ENCODE peak calls at places on chromosomes 5 and 9, in five cellular contexts. One of them, this sample, is unnamed.

GRCh38 chr9:117545846-117546245 is 131.0 kb upstream of the ASTN2 start:
- DNase-seq in CD8-positive, alpha-beta T cell: no peak
- DNase-seq in brain microvascular endothelial cell: no peak
- DNase-seq in sigmoid colon: no peak
- DNase-seq in GM12878: no peak
- DNase-seq in this sample: no peak

GRCh38 chr9:126506361-126507317 is 107.1 kb upstream of the LMX1B start:
- DNase-seq in CD8-positive, alpha-beta T cell: no peak
- DNase-seq in brain microvascular endothelial cell: no peak
- DNase-seq in sigmoid colon: peak; percentile 54
- DNase-seq in GM12878: no peak
- DNase-seq in this sample: no peak

GRCh38 chr9:893843-894420 is 52.4 kb downstream of the DMRT1 start:
- DNase-seq in CD8-positive, alpha-beta T cell: peak; percentile 52
- DNase-seq in brain microvascular endothelial cell: peak; percentile 40
- DNase-seq in sigmoid colon: no peak
- DNase-seq in GM12878: peak; percentile 91
- DNase-seq in this sample: peak; percentile 7

GRCh38 chr9:127817881-127818434 is 15.3 kb downstream of the FPGS start:
- DNase-seq in CD8-positive, alpha-beta T cell: no peak
- DNase-seq in brain microvascular endothelial cell: no peak
- DNase-seq in sigmoid colon: no peak
- DNase-seq in GM12878: no peak
- DNase-seq in this sample: no peak

GRCh38 chr5:149857499-149857898 is 87.1 kb downstream of the PDE6A start:
- DNase-seq in CD8-positive, alpha-beta T cell: no peak
- DNase-seq in brain microvascular endothelial cell: peak; percentile 27
- DNase-seq in sigmoid colon: peak; percentile 95
- DNase-seq in GM12878: no peak
- DNase-seq in this sample: peak; percentile 17

GRCh38 chr9:99222416-99223280 is 566 bp downstream of the SEC61B start:
- DNase-seq in CD8-positive, alpha-beta T cell: no peak
- DNase-seq in brain microvascular endothelial cell: peak; percentile 29
- DNase-seq in sigmoid colon: no peak
- DNase-seq in GM12878: no peak
- DNase-seq in this sample: no peak

GRCh38 chr5:72537166-72537565 is 30.0 kb upstream of the ZNF366 start:
- DNase-seq in CD8-positive, alpha-beta T cell: no peak
- DNase-seq in brain microvascular endothelial cell: no peak
- DNase-seq in sigmoid colon: no peak
- DNase-seq in GM12878: no peak
- DNase-seq in this sample: peak; percentile 32

GRCh38 chr5:36417668-36418067 is 116.0 kb upstream of the RANBP3L start:
- DNase-seq in CD8-positive, alpha-beta T cell: no peak
- DNase-seq in brain microvascular endothelial cell: no peak
- DNase-seq in sigmoid colon: no peak
- DNase-seq in GM12878: no peak
- DNase-seq in this sample: no peak

GRCh38 chr5:94243612-94244011 is 374.8 kb downstream of the KIAA0825 start:
- DNase-seq in CD8-positive, alpha-beta T cell: no peak
- DNase-seq in brain microvascular endothelial cell: no peak
- DNase-seq in sigmoid colon: no peak
- DNase-seq in GM12878: no peak
- DNase-seq in this sample: no peak

GRCh38 chr5:17132444-17133083 is 84.9 kb upstream of the BASP1 start:
- DNase-seq in CD8-positive, alpha-beta T cell: no peak
- DNase-seq in brain microvascular endothelial cell: peak; percentile 53
- DNase-seq in sigmoid colon: no peak
- DNase-seq in GM12878: no peak
- DNase-seq in this sample: no peak

GRCh38 chr5:179266291-179267070 is 78.8 kb downstream of the ADAMTS2 start:
- DNase-seq in CD8-positive, alpha-beta T cell: no peak
- DNase-seq in brain microvascular endothelial cell: no peak
- DNase-seq in sigmoid colon: peak; percentile 66
- DNase-seq in GM12878: no peak
- DNase-seq in this sample: no peak

GRCh38 chr5:141637693-141638419 is 1.1 kb downstream of the RELL2 start:
- DNase-seq in CD8-positive, alpha-beta T cell: peak; percentile 79
- DNase-seq in brain microvascular endothelial cell: peak; percentile 46
- DNase-seq in sigmoid colon: peak; percentile 80
- DNase-seq in GM12878: no peak
- DNase-seq in this sample: no peak

GRCh38 chr5:160635046-160635445 is 213.4 kb downstream of the PTTG1 start:
- DNase-seq in CD8-positive, alpha-beta T cell: no peak
- DNase-seq in brain microvascular endothelial cell: no peak
- DNase-seq in sigmoid colon: no peak
- DNase-seq in GM12878: no peak
- DNase-seq in this sample: no peak

GRCh38 chr9:122552812-122553211 is at the start of gene OR1N2:
- DNase-seq in CD8-positive, alpha-beta T cell: no peak
- DNase-seq in brain microvascular endothelial cell: no peak
- DNase-seq in sigmoid colon: no peak
- DNase-seq in GM12878: no peak
- DNase-seq in this sample: no peak

GRCh38 chr5:169745441-169746146 is 108.5 kb downstream of the DOCK2 start:
- DNase-seq in CD8-positive, alpha-beta T cell: no peak
- DNase-seq in brain microvascular endothelial cell: peak; percentile 38
- DNase-seq in sigmoid colon: no peak
- DNase-seq in GM12878: no peak
- DNase-seq in this sample: no peak

GRCh38 chr5:168341178-168341577 is 49.7 kb downstream of the WWC1 start:
- DNase-seq in CD8-positive, alpha-beta T cell: no peak
- DNase-seq in brain microvascular endothelial cell: no peak
- DNase-seq in sigmoid colon: no peak
- DNase-seq in GM12878: no peak
- DNase-seq in this sample: no peak

GRCh38 chr9:114238919-114239879 is 83.7 kb upstream of the ORM1 start:
- DNase-seq in CD8-positive, alpha-beta T cell: no peak
- DNase-seq in brain microvascular endothelial cell: peak; percentile 66
- DNase-seq in sigmoid colon: no peak
- DNase-seq in GM12878: no peak
- DNase-seq in this sample: no peak

GRCh38 chr5:140821375-140822280 is at the start of gene PCDHA5:
- DNase-seq in CD8-positive, alpha-beta T cell: no peak
- DNase-seq in brain microvascular endothelial cell: peak; percentile 22
- DNase-seq in sigmoid colon: no peak
- DNase-seq in GM12878: no peak
- DNase-seq in this sample: no peak

GRCh38 chr5:74056789-74057164 is 430.8 kb downstream of the ARHGEF28 start:
- DNase-seq in CD8-positive, alpha-beta T cell: no peak
- DNase-seq in brain microvascular endothelial cell: peak; percentile 37
- DNase-seq in sigmoid colon: no peak
- DNase-seq in GM12878: no peak
- DNase-seq in this sample: no peak

GRCh38 chr9:78620764-78621163 is 323.8 kb downstream of the PSAT1 start:
- DNase-seq in CD8-positive, alpha-beta T cell: no peak
- DNase-seq in brain microvascular endothelial cell: peak; percentile 71
- DNase-seq in sigmoid colon: no peak
- DNase-seq in GM12878: no peak
- DNase-seq in this sample: no peak

GRCh38 chr5:96565843-96566242 is 96.3 kb upstream of the CAST start:
- DNase-seq in CD8-positive, alpha-beta T cell: no peak
- DNase-seq in brain microvascular endothelial cell: peak; percentile 91
- DNase-seq in sigmoid colon: no peak
- DNase-seq in GM12878: no peak
- DNase-seq in this sample: no peak

GRCh38 chr5:122351416-122352157 is 39.5 kb downstream of the SNCAIP start:
- DNase-seq in CD8-positive, alpha-beta T cell: no peak
- DNase-seq in brain microvascular endothelial cell: no peak
- DNase-seq in sigmoid colon: no peak
- DNase-seq in GM12878: no peak
- DNase-seq in this sample: no peak

GRCh38 chr9:127570533-127571111 is 41.5 kb upstream of the STXBP1 start:
- DNase-seq in CD8-positive, alpha-beta T cell: no peak
- DNase-seq in brain microvascular endothelial cell: no peak
- DNase-seq in sigmoid colon: no peak
- DNase-seq in GM12878: no peak
- DNase-seq in this sample: no peak

GRCh38 chr5:2746642-2747041 is 4.8 kb downstream of the IRX2 start:
- DNase-seq in CD8-positive, alpha-beta T cell: no peak
- DNase-seq in brain microvascular endothelial cell: no peak
- DNase-seq in sigmoid colon: no peak
- DNase-seq in GM12878: no peak
- DNase-seq in this sample: no peak

GRCh38 chr9:13267743-13268142 is 11.7 kb downstream of the MPDZ start:
- DNase-seq in CD8-positive, alpha-beta T cell: no peak
- DNase-seq in brain microvascular endothelial cell: peak; percentile 84
- DNase-seq in sigmoid colon: no peak
- DNase-seq in GM12878: no peak
- DNase-seq in this sample: no peak

GRCh38 chr5:77181173-77181572 is 29.3 kb upstream of the PDE8B start:
- DNase-seq in CD8-positive, alpha-beta T cell: no peak
- DNase-seq in brain microvascular endothelial cell: no peak
- DNase-seq in sigmoid colon: no peak
- DNase-seq in GM12878: no peak
- DNase-seq in this sample: no peak

GRCh38 chr5:179699640-179700298 is 1.0 kb downstream of the CANX start:
- DNase-seq in CD8-positive, alpha-beta T cell: no peak
- DNase-seq in brain microvascular endothelial cell: peak; percentile 28
- DNase-seq in sigmoid colon: no peak
- DNase-seq in GM12878: no peak
- DNase-seq in this sample: no peak

GRCh38 chr9:83620841-83621636 is 1.9 kb upstream of the IDNK start:
- DNase-seq in CD8-positive, alpha-beta T cell: peak; percentile 60
- DNase-seq in brain microvascular endothelial cell: peak; percentile 22
- DNase-seq in sigmoid colon: no peak
- DNase-seq in GM12878: no peak
- DNase-seq in this sample: no peak

GRCh38 chr9:22119537-22120167 is 110.5 kb upstream of the CDKN2B start:
- DNase-seq in CD8-positive, alpha-beta T cell: no peak
- DNase-seq in brain microvascular endothelial cell: peak; percentile 63
- DNase-seq in sigmoid colon: no peak
- DNase-seq in GM12878: no peak
- DNase-seq in this sample: no peak

GRCh38 chr9:89720721-89721660 is 116.2 kb downstream of the GADD45G start:
- DNase-seq in CD8-positive, alpha-beta T cell: no peak
- DNase-seq in brain microvascular endothelial cell: no peak
- DNase-seq in sigmoid colon: no peak
- DNase-seq in GM12878: no peak
- DNase-seq in this sample: no peak

GRCh38 chr5:146109379-146109778 is 4.0 kb upstream of the PLAC8L1 start:
- DNase-seq in CD8-positive, alpha-beta T cell: no peak
- DNase-seq in brain microvascular endothelial cell: no peak
- DNase-seq in sigmoid colon: no peak
- DNase-seq in GM12878: no peak
- DNase-seq in this sample: peak; percentile 66

GRCh38 chr9:99106044-99106375 is 1.1 kb downstream of the TGFBR1 start:
- DNase-seq in CD8-positive, alpha-beta T cell: no peak
- DNase-seq in brain microvascular endothelial cell: no peak
- DNase-seq in sigmoid colon: no peak
- DNase-seq in GM12878: no peak
- DNase-seq in this sample: no peak

GRCh38 chr5:14213253-14213652 is 70.1 kb downstream of the TRIO start:
- DNase-seq in CD8-positive, alpha-beta T cell: no peak
- DNase-seq in brain microvascular endothelial cell: no peak
- DNase-seq in sigmoid colon: no peak
- DNase-seq in GM12878: no peak
- DNase-seq in this sample: no peak

GRCh38 chr5:107651326-107651725 is 19.4 kb downstream of the EFNA5 start:
- DNase-seq in CD8-positive, alpha-beta T cell: no peak
- DNase-seq in brain microvascular endothelial cell: no peak
- DNase-seq in sigmoid colon: no peak
- DNase-seq in GM12878: no peak
- DNase-seq in this sample: no peak

GRCh38 chr9:82271099-82271498 is 282.5 kb downstream of the SPATA31D1 start:
- DNase-seq in CD8-positive, alpha-beta T cell: no peak
- DNase-seq in brain microvascular endothelial cell: peak; percentile 7
- DNase-seq in sigmoid colon: no peak
- DNase-seq in GM12878: no peak
- DNase-seq in this sample: peak; percentile 8

GRCh38 chr9:71562140-71562539 is 206.2 kb downstream of the CEMIP2 start:
- DNase-seq in CD8-positive, alpha-beta T cell: no peak
- DNase-seq in brain microvascular endothelial cell: no peak
- DNase-seq in sigmoid colon: no peak
- DNase-seq in GM12878: no peak
- DNase-seq in this sample: no peak

GRCh38 chr5:139241139-139241538 is 43.0 kb upstream of the SIL1 start:
- DNase-seq in CD8-positive, alpha-beta T cell: no peak
- DNase-seq in brain microvascular endothelial cell: no peak
- DNase-seq in sigmoid colon: no peak
- DNase-seq in GM12878: no peak
- DNase-seq in this sample: no peak

GRCh38 chr5:172858990-172859811 is 25.1 kb downstream of the ERGIC1 start:
- DNase-seq in CD8-positive, alpha-beta T cell: no peak
- DNase-seq in brain microvascular endothelial cell: peak; percentile 87
- DNase-seq in sigmoid colon: peak; percentile 90
- DNase-seq in GM12878: no peak
- DNase-seq in this sample: peak; percentile 72

GRCh38 chr5:172859966-172860365 is 25.9 kb downstream of the ERGIC1 start:
- DNase-seq in CD8-positive, alpha-beta T cell: no peak
- DNase-seq in brain microvascular endothelial cell: no peak
- DNase-seq in sigmoid colon: no peak
- DNase-seq in GM12878: no peak
- DNase-seq in this sample: no peak

GRCh38 chr5:172862165-172862801 is 28.2 kb downstream of the ERGIC1 start:
- DNase-seq in CD8-positive, alpha-beta T cell: no peak
- DNase-seq in brain microvascular endothelial cell: no peak
- DNase-seq in sigmoid colon: no peak
- DNase-seq in GM12878: no peak
- DNase-seq in this sample: no peak

GRCh38 chr5:172860520-172861443 is 26.7 kb downstream of the ERGIC1 start:
- DNase-seq in CD8-positive, alpha-beta T cell: no peak
- DNase-seq in brain microvascular endothelial cell: no peak
- DNase-seq in sigmoid colon: peak; percentile 97
- DNase-seq in GM12878: no peak
- DNase-seq in this sample: no peak

GRCh38 chr5:172861461-172861860 is 27.4 kb downstream of the ERGIC1 start:
- DNase-seq in CD8-positive, alpha-beta T cell: no peak
- DNase-seq in brain microvascular endothelial cell: no peak
- DNase-seq in sigmoid colon: no peak
- DNase-seq in GM12878: no peak
- DNase-seq in this sample: no peak
- H3K4me3 ChIP-seq in CD8-positive, alpha-beta T cell: no peak overlapping the region
- H3K4me3 ChIP-seq in brain microvascular endothelial cell: no peak overlapping the region
- H3K4me3 ChIP-seq in sigmoid colon: no peak overlapping the region
- H3K4me3 ChIP-seq in GM12878: no peak overlapping the region
- H3K4me3 ChIP-seq in this sample: no peak overlapping the region

GRCh38 chr5:171667341-171668096 is 118.1 kb upstream of the SMIM23 start:
- DNase-seq in CD8-positive, alpha-beta T cell: no peak
- DNase-seq in brain microvascular endothelial cell: peak; percentile 84
- DNase-seq in sigmoid colon: peak; percentile 79
- DNase-seq in GM12878: no peak
- DNase-seq in this sample: peak; percentile 84
- H3K4me3 ChIP-seq in CD8-positive, alpha-beta T cell: no peak overlapping the region
- H3K4me3 ChIP-seq in brain microvascular endothelial cell: peak overlapping the region; percentile 24
- H3K4me3 ChIP-seq in sigmoid colon: no peak overlapping the region
- H3K4me3 ChIP-seq in GM12878: no peak overlapping the region
- H3K4me3 ChIP-seq in this sample: no peak overlapping the region

GRCh38 chr5:177985430-177986040 is 10.5 kb downstream of the PROP1 start:
- DNase-seq in CD8-positive, alpha-beta T cell: no peak
- DNase-seq in brain microvascular endothelial cell: no peak
- DNase-seq in sigmoid colon: no peak
- DNase-seq in GM12878: no peak
- DNase-seq in this sample: no peak
- H3K4me3 ChIP-seq in CD8-positive, alpha-beta T cell: no peak overlapping the region
- H3K4me3 ChIP-seq in brain microvascular endothelial cell: no peak overlapping the region
- H3K4me3 ChIP-seq in sigmoid colon: no peak overlapping the region
- H3K4me3 ChIP-seq in GM12878: no peak overlapping the region
- H3K4me3 ChIP-seq in this sample: no peak overlapping the region

GRCh38 chr5:31996909-31997308 is 177.2 kb downstream of the GOLPH3 start:
- DNase-seq in CD8-positive, alpha-beta T cell: no peak
- DNase-seq in brain microvascular endothelial cell: no peak
- DNase-seq in sigmoid colon: no peak
- DNase-seq in GM12878: no peak
- DNase-seq in this sample: no peak
- H3K4me3 ChIP-seq in CD8-positive, alpha-beta T cell: no peak overlapping the region
- H3K4me3 ChIP-seq in brain microvascular endothelial cell: no peak overlapping the region
- H3K4me3 ChIP-seq in sigmoid colon: no peak overlapping the region
- H3K4me3 ChIP-seq in GM12878: no peak overlapping the region
- H3K4me3 ChIP-seq in this sample: no peak overlapping the region

This sample was measured in retinal pigment epithelial cell.